ENCODE peak calls at places on chromosome 17, in eight cellular contexts. W is AG04450, V is body of pancreas, G is esophagus squamous epithelium, J is PC-9, Z is thoracic aorta, U is prostate gland, I is heart left ventricle. M is an unnamed sample.

GRCh38 chr17:69059458-69060205 is 1.1 kb downstream of the ABCA9 start:
- DNase-seq in I (no peak), Z (no peak), J (no peak), U (no peak), V (no peak), G (no peak), W (no peak), M (no peak)

GRCh38 chr17:77460514-77461046 is 319.8 kb downstream of the SEC14L1 start:
- DNase-seq in G (no peak), U (no peak), V (no peak), W (no peak), I (no peak), J (no peak), Z (no peak), M (no peak)

GRCh38 chr17:2777242-2777867 is 18.9 kb upstream of the RAP1GAP2 start:
- DNase-seq in I (no peak), Z (no peak), W (no peak), J (no peak), U (no peak), V (no peak), G (no peak), M (no peak)

GRCh38 chr17:45834471-45835396 is 9.9 kb upstream of the SPPL2C start:
- DNase-seq in I (peak), V (no peak), U (no peak), W (no peak), Z (no peak), J (peak), G (no peak), M (no peak)

GRCh38 chr17:39632153-39632941 is 4.6 kb upstream of the STARD3 start:
- DNase-seq in V (peak), U (peak), J (no peak), Z (no peak), I (no peak), G (no peak), W (no peak), M (no peak)

GRCh38 chr17:78324391-78325075 is 35.3 kb downstream of the SOCS3 start:
- DNase-seq in V (peak), I (peak), W (peak), U (no peak), G (no peak), J (no peak), Z (no peak), M (peak)

GRCh38 chr17:76753061-76753961 is 15.4 kb downstream of the MFSD11 start:
- DNase-seq in W (no peak), I (no peak), Z (no peak), U (no peak), J (no peak), G (no peak), V (no peak), M (peak)

GRCh38 chr17:64185101-64185500 is 55.2 kb upstream of the ERN1 start:
- DNase-seq in Z (no peak), U (no peak), I (no peak), J (no peak), W (no peak), G (no peak), V (no peak), M (no peak)

GRCh38 chr17:15341385-15341849 is at the start of gene TEKT3:
- DNase-seq in G (no peak), I (peak), V (peak), J (peak), W (peak), Z (peak), U (peak), M (peak)

GRCh38 chr17:7559307-7560171 is 989 bp downstream of the TNFSF13 start:
- DNase-seq in J (no peak), I (no peak), W (no peak), G (no peak), V (peak), Z (no peak), U (peak), M (peak)

GRCh38 chr17:41919840-41920579 is 1.3 kb upstream of the ACLY start:
- DNase-seq in Z (no peak), I (no peak), G (no peak), V (peak), J (peak), U (no peak), W (no peak), M (peak)

GRCh38 chr17:63382826-63383225 is 63.3 kb downstream of the CYB561 start:
- DNase-seq in I (no peak), V (no peak), U (no peak), J (no peak), W (no peak), Z (no peak), G (no peak), M (no peak)

GRCh38 chr17:72125226-72125651 is 4.4 kb downstream of the SOX9 start:
- DNase-seq in V (no peak), Z (no peak), I (no peak), G (no peak), U (no peak), W (no peak), J (no peak), M (peak)

GRCh38 chr17:79785017-79785899 is 7.3 kb downstream of the CBX2 start:
- DNase-seq in J (no peak), Z (no peak), U (no peak), V (no peak), I (peak), G (no peak), W (no peak), M (no peak)

GRCh38 chr17:15261063-15261817 is 3.9 kb downstream of the PMP22 start:
- DNase-seq in G (no peak), Z (no peak), I (peak), U (no peak), W (no peak), J (no peak), V (peak), M (peak)

GRCh38 chr17:50840311-50840851 is 5.0 kb downstream of the WFIKKN2 start:
- DNase-seq in Z (no peak), G (no peak), W (no peak), V (no peak), J (no peak), I (no peak), U (no peak), M (no peak)

GRCh38 chr17:9238340-9239259 is 217.3 kb downstream of the NTN1 start:
- DNase-seq in W (no peak), G (no peak), I (peak), V (no peak), Z (no peak), U (no peak), J (no peak), M (no peak)

GRCh38 chr17:76140661-76141211 is 309 bp downstream of the FOXJ1 start:
- DNase-seq in G (no peak), V (no peak), W (no peak), I (no peak), Z (no peak), J (no peak), U (no peak), M (no peak)

GRCh38 chr17:34669511-34669910 is 90.1 kb downstream of the TMEM132E start:
- DNase-seq in G (no peak), W (no peak), I (no peak), U (no peak), V (no peak), J (no peak), Z (no peak), M (no peak)

GRCh38 chr17:15398736-15399331 is 57.4 kb upstream of the TEKT3 start:
- DNase-seq in V (no peak), W (no peak), U (no peak), I (no peak), G (no peak), Z (no peak), J (no peak), M (no peak)

GRCh38 chr17:44310188-44310587 is 1.8 kb downstream of the RUNDC3A start:
- DNase-seq in V (no peak), Z (no peak), W (no peak), U (no peak), J (no peak), I (no peak), G (no peak), M (no peak)

GRCh38 chr17:3916013-3916696 is at the start of gene P2RX1:
- DNase-seq in J (no peak), V (no peak), Z (no peak), U (no peak), I (no peak), G (no peak), W (no peak), M (no peak)

GRCh38 chr17:31475378-31476162 is 84.1 kb downstream of the RAB11FIP4 start:
- DNase-seq in U (no peak), W (no peak), V (peak), J (no peak), I (peak), G (no peak), Z (no peak), M (no peak)

GRCh38 chr17:11853321-11854151 is 143.7 kb downstream of the ZNF18 start:
- DNase-seq in G (no peak), V (no peak), U (no peak), I (no peak), Z (no peak), J (no peak), W (no peak), M (peak)

GRCh38 chr17:15651583-15652110 is 32.1 kb upstream of the FBXW10B start:
- DNase-seq in V (peak), Z (peak), U (peak), G (peak), J (peak), I (peak), W (peak), M (peak)

DNA sequence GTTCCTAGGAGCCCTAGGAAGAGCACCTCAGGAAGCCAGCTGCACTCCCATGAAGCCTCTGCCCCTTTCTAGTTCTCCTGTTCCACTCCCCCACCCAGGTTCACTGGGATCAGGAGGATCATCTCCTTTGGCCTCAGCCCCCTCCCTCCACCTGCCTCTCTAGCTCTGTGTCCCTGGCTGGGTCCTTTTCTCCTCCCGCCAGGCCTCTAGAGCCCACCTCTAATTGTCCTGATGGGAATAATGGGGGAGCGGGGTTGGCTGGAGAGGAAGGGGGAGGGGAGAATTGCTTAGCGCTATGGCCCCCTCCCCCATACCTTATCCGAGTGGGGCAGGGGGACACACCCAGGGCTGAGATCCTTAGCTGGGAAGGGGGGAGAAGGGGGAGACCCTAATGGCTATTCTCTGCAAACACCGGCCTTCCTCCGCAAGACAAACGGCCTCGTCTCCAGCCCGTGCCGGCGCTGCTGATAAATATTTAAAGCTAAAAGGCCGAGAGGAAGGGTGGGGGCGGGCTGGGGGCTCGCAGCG is 999 bp downstream of the HOXB7 start:
- DNase-seq in I (no peak), V (no peak), J (no peak), W (no peak), U (no peak), G (no peak), Z (no peak), M (no peak)
- H3K4me3 ChIP-seq in I (peak), V (no peak), J (peak), W (peak), U (peak), G (peak), Z (peak), M (no peak)

GRCh38 chr17:73462830-73463229 is 151.0 kb upstream of the CDC42EP4 start:
- DNase-seq in W (no peak), I (no peak), J (no peak), U (no peak), G (no peak), Z (no peak), V (no peak), M (no peak)
- TF ChIP-seq CTCF in W (no peak), I (no peak), J (no peak), U (no peak), G (no peak), Z (no peak), V (no peak), M (no peak)

GRCh38 chr17:17670701-17671319 is 10.4 kb upstream of the RAI1 start:
- DNase-seq in J (no peak), U (no peak), Z (no peak), W (no peak), V (no peak), G (no peak), I (no peak), M (no peak)
- H3K27ac ChIP-seq in J (no peak), U (no peak), Z (no peak), W (no peak), V (no peak), G (no peak), I (no peak), M (no peak)

GRCh38 chr17:40755231-40755630 is at the start of gene KRT25:
- DNase-seq in I (no peak), Z (no peak), V (no peak), J (no peak), W (no peak), U (no peak), G (no peak), M (no peak)

GRCh38 chr17:40753804-40754203 is 1.3 kb downstream of the KRT25 start:
- DNase-seq in I (no peak), Z (no peak), G (no peak), W (no peak), J (no peak), U (no peak), V (no peak), M (no peak)

GRCh38 chr17:40751065-40751464 is 4.1 kb downstream of the KRT25 start:
- DNase-seq in J (no peak), G (no peak), V (no peak), W (no peak), Z (no peak), I (no peak), U (no peak), M (no peak)

DNA sequence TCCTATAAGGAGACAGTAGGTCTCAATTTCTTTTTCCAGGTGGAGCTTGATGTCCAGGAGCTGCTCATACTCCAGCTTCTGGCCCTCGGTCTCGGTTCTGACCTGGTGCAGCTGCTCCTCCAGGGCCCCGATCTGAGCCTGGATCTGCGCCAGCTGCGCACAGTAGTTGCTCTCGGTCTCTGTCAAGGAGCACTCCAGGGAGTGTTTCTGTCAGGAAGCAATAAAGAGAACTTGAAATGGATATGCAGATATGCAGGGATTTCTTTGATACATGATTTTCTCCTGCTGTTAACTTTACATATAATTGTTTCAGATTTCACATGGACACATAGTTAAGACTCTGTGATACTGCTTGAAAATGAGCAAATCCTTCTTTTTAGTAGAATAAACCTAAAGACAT is 4.7 kb downstream of the KRT25 start:
- DNase-seq in U (no peak), Z (no peak), V (no peak), I (no peak), J (no peak), W (no peak), G (no peak), M (no peak)
- H3K4me3 ChIP-seq in U (no peak), Z (no peak), V (no peak), I (no peak), J (no peak), W (no peak), G (no peak), M (no peak)